ENCODE peak calls at places on chromosomes 3 and 15, in six cellular contexts. C is right lobe of liver, Q is esophagus muscularis mucosa, E is NB4, B is AG09309, X is fibroblast of lung. A is an unnamed sample.

GRCh38 chr3:34056951-34057390 is 258.5 kb downstream of the PDCD6IP start:
- DNase-seq in C (no peak), Q (no peak), E (no peak), X (no peak), B (no peak), A (peak)

GRCh38 chr3:56758539-56758981 is 43.2 kb downstream of the ARHGEF3 start:
- DNase-seq in E (peak), B (peak), Q (no peak), C (no peak), X (peak), A (peak)

GRCh38 chr15:56410712-56411111 is 45.5 kb downstream of the TEX9 start:
- DNase-seq in X (no peak), B (no peak), E (no peak), Q (no peak), C (no peak), A (no peak)

GRCh38 chr3:63909431-63909830 is 2.8 kb downstream of the SCAANT1 start:
- DNase-seq in B (no peak), C (no peak), X (no peak), E (no peak), Q (no peak), A (no peak)

GRCh38 chr3:107675233-107675900 is 152.6 kb downstream of the BBX start:
- DNase-seq in E (no peak), Q (no peak), X (no peak), C (no peak), B (no peak), A (no peak)

GRCh38 chr15:73575636-73576247 is 57.4 kb downstream of the NPTN start:
- DNase-seq in B (no peak), X (peak), C (no peak), E (no peak), Q (no peak), A (peak)

GRCh38 chr15:43948691-43949325 is 122.0 kb downstream of the WDR76 start:
- DNase-seq in B (no peak), Q (peak), X (peak), C (no peak), E (no peak), A (no peak)

GRCh38 chr3:133856316-133856715 is 39.4 kb downstream of the RAB6B start:
- DNase-seq in E (peak), X (peak), C (no peak), B (no peak), Q (no peak), A (no peak)

GRCh38 chr3:56955551-56956131 is 104.8 kb upstream of the SPATA12 start:
- DNase-seq in X (no peak), Q (no peak), E (no peak), B (no peak), C (no peak), A (no peak)

GRCh38 chr3:52456169-52456799 is 880 bp downstream of the NISCH start:
- DNase-seq in B (no peak), X (peak), E (peak), C (no peak), Q (no peak), A (peak)

GRCh38 chr3:68535782-68536181 is 396.6 kb downstream of the TAFA4 start:
- DNase-seq in Q (no peak), B (no peak), C (no peak), X (no peak), E (no peak), A (no peak)

GRCh38 chr3:134253475-134254231 is 3.0 kb upstream of the RYK start:
- DNase-seq in E (peak), C (no peak), X (peak), B (no peak), Q (no peak), A (peak)

GRCh38 chr3:70989174-70989573 is 594.4 kb downstream of the FOXP1 start:
- DNase-seq in Q (no peak), E (no peak), C (no peak), B (no peak), X (peak), A (peak)

GRCh38 chr3:66405701-66406091 is 95.1 kb downstream of the LRIG1 start:
- DNase-seq in B (peak), Q (no peak), C (no peak), X (peak), E (no peak), A (peak)

GRCh38 chr3:10000686-10001085 is 14.0 kb upstream of the EMC3 start:
- DNase-seq in B (no peak), C (no peak), Q (no peak), E (no peak), X (no peak), A (no peak)

GRCh38 chr3:179653777-179654117 is 907 bp downstream of the USP13 start:
- DNase-seq in Q (no peak), X (no peak), B (no peak), C (no peak), E (no peak), A (no peak)

GRCh38 chr3:108178676-108179075 is 43.5 kb downstream of the IFT57 start:
- DNase-seq in Q (no peak), X (peak), C (no peak), E (no peak), B (no peak), A (peak)

GRCh38 chr15:37101634-37102314 is 1.4 kb upstream of the MEIS2 start:
- DNase-seq in C (peak), B (no peak), X (peak), Q (no peak), E (peak), A (peak)

GRCh38 chr3:139199421-139200010 is 144.3 kb upstream of the MRPS22 start:
- DNase-seq in C (no peak), E (peak), B (peak), X (no peak), Q (no peak), A (no peak)

GRCh38 chr3:138213373-138214085 is 26.4 kb downstream of the ARMC8 start:
- DNase-seq in X (no peak), Q (no peak), C (no peak), E (peak), B (no peak), A (no peak)

GRCh38 chr3:197331131-197331530 is 32.7 kb upstream of the DLG1 start:
- DNase-seq in B (no peak), C (no peak), Q (no peak), X (no peak), E (no peak), A (no peak)

GRCh38 chr15:77493324-77493907 is 72.7 kb downstream of the HMG20A start:
- DNase-seq in E (peak), C (no peak), Q (no peak), X (peak), B (no peak), A (peak)

GRCh38 chr3:172217877-172218276 is 178.5 kb downstream of the FNDC3B start:
- DNase-seq in E (no peak), C (no peak), X (peak), Q (no peak), B (no peak), A (peak)

GRCh38 chr15:78242128-78242527 is 7.8 kb upstream of the ACSBG1 start:
- DNase-seq in X (no peak), Q (no peak), C (no peak), B (no peak), E (peak), A (no peak)

GRCh38 chr15:68749365-68750141 is 71.1 kb downstream of the ANP32A start:
- DNase-seq in E (no peak), X (no peak), Q (no peak), B (peak), C (no peak), A (no peak)

GRCh38 chr3:133153382-133153781 is 115.2 kb downstream of the TMEM108 start:
- DNase-seq in E (no peak), X (no peak), Q (no peak), C (no peak), B (no peak), A (no peak)

GRCh38 chr3:37291275-37291700 is 116.9 kb upstream of the LRRFIP2 start:
- DNase-seq in E (no peak), B (peak), X (peak), C (no peak), Q (no peak), A (peak)

GRCh38 chr3:28326458-28326926 is 22.0 kb upstream of the ZCWPW2 start:
- DNase-seq in Q (no peak), C (no peak), B (no peak), X (peak), E (no peak), A (peak)

GRCh38 chr3:194575484-194576210 is 57.6 kb downstream of the TMEM44 start:
- DNase-seq in X (peak), E (peak), C (peak), Q (no peak), B (no peak), A (no peak)

GRCh38 chr15:73295630-73296286 is 73.0 kb downstream of the HCN4 start:
- DNase-seq in X (no peak), E (peak), Q (no peak), B (no peak), C (no peak), A (no peak)

GRCh38 chr3:31959951-31960792 is 20.9 kb downstream of the OSBPL10 start:
- DNase-seq in X (peak), B (no peak), C (no peak), E (no peak), Q (peak), A (peak)

GRCh38 chr3:126847061-126847460 is 135.9 kb upstream of the PLXNA1 start:
- DNase-seq in E (no peak), B (no peak), Q (peak), X (no peak), C (peak), A (no peak)

GRCh38 chr3:126848991-126849390 is 133.9 kb upstream of the PLXNA1 start:
- DNase-seq in X (no peak), Q (peak), C (peak), B (no peak), E (no peak), A (no peak)

GRCh38 chr3:126849768-126850167 is 133.1 kb upstream of the PLXNA1 start:
- DNase-seq in C (peak), Q (peak), E (no peak), X (no peak), B (no peak), A (no peak)

GRCh38 chr3:126846316-126846715 is 136.6 kb upstream of the PLXNA1 start:
- DNase-seq in C (no peak), X (peak), E (no peak), Q (no peak), B (peak), A (no peak)

DNA sequence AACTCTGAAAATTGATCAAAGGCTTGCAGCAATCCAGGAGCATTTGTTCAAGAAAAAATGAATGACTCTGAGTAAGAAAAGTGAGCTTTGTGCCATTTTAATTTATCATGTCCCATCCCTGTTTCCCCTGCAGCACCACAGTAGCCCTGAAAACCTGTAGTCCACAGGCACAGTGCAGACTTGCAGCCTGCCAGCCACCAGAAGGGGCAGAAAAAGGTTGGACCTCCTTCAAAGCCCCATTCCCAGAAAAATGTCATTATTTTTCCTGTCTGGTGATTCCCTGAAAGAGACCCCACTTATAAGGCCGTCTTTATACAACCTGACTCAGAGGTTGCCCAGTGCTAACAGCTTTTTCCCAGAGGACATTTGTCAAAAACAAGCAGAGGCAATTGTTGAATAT is 137.0 kb upstream of the PLXNA1 start:
- DNase-seq in X (no peak), Q (no peak), B (no peak), C (no peak), E (no peak), A (no peak)
- TF ChIP-seq CTCF in X (no peak), Q (no peak), B (no peak), C (no peak), E (no peak), A (no peak)

GRCh38 chr15:40826123-40827075 is 2.1 kb downstream of the PPP1R14D start:
- DNase-seq in E (no peak), B (no peak), X (peak), Q (no peak), C (no peak), A (peak)
- H3K4me3 ChIP-seq in E (no peak), B (no peak), X (no peak), Q (no peak), C (no peak), A (no peak)

GRCh38 chr3:186983372-186984058 is 53.2 kb downstream of the ST6GAL1 start:
- DNase-seq in E (no peak), C (no peak), X (no peak), B (no peak), Q (no peak), A (no peak)
- TF ChIP-seq CTCF in E (no peak), C (no peak), X (no peak), B (no peak), Q (no peak), A (no peak)

GRCh38 chr15:89662893-89663673 is 7.8 kb upstream of the KIF7 start:
- DNase-seq in E (no peak), Q (no peak), X (peak), B (peak), C (peak), A (peak)
- H3K4me3 ChIP-seq in E (no peak), Q (no peak), X (no peak), B (no peak), C (no peak), A (no peak)

GRCh38 chr15:90463381-90463780 is 66.3 kb upstream of the CRTC3 start:
- DNase-seq in Q (no peak), B (peak), E (peak), C (no peak), X (peak), A (peak)
- TF ChIP-seq CTCF in Q (no peak), B (no peak), E (no peak), C (no peak), X (no peak), A (no peak)

GRCh38 chr3:72590732-72591192 is 257.5 kb downstream of the SHQ1 start:
- DNase-seq in E (no peak), X (no peak), Q (no peak), B (no peak), C (peak), A (no peak)
- H3K4me3 ChIP-seq in E (no peak), X (no peak), Q (no peak), B (no peak), C (no peak), A (no peak)

GRCh38 chr3:42957573-42957972 is 21.5 kb upstream of the GASK1A start:
- DNase-seq in X (no peak), C (no peak), E (no peak), Q (no peak), B (no peak), A (no peak)
- TF ChIP-seq CTCF in X (no peak), C (no peak), E (peak), Q (no peak), B (peak), A (peak)

GRCh38 chr3:165837058-165837525 is at the start of gene BCHE:
- DNase-seq in X (peak), C (peak), E (no peak), B (no peak), Q (no peak), A (peak)
- H3K4me3 ChIP-seq in X (peak), C (peak), E (no peak), B (no peak), Q (peak), A (peak)